ENCODE peak calls at places on chromosomes 6 and 20, in seven cellular contexts. One of them, this sample, is unnamed. For H3K36me3, the result is how much of the 10 kb centered on the place peaks cover.

GRCh38 chr6:45433533-45434400 is 56.0 kb upstream of the SUPT3H start:
- DNase-seq in lung: no peak
- DNase-seq in BJ: no peak
- DNase-seq in kidney epithelial cell: no peak
- DNase-seq in upper lobe of right lung: no peak
- DNase-seq in heart left ventricle: no peak
- DNase-seq in A673: no peak
- DNase-seq in this sample: no peak

GRCh38 chr20:1327827-1328679 is 886 bp downstream of the SDCBP2 start:
- DNase-seq in heart left ventricle: peak
- DNase-seq in lung: peak
- DNase-seq in upper lobe of right lung: no peak
- DNase-seq in kidney epithelial cell: no peak
- DNase-seq in A673: no peak
- DNase-seq in BJ: no peak
- DNase-seq in this sample: peak

GRCh38 chr6:137309078-137309762 is 90.0 kb upstream of the IFNGR1 start:
- DNase-seq in lung: peak
- DNase-seq in kidney epithelial cell: peak
- DNase-seq in upper lobe of right lung: peak
- DNase-seq in A673: peak
- DNase-seq in heart left ventricle: peak
- DNase-seq in BJ: no peak
- DNase-seq in this sample: peak

GRCh38 chr6:39256294-39256693 is 27.0 kb upstream of the KCNK5 start:
- DNase-seq in heart left ventricle: no peak
- DNase-seq in kidney epithelial cell: no peak
- DNase-seq in upper lobe of right lung: no peak
- DNase-seq in lung: no peak
- DNase-seq in A673: no peak
- DNase-seq in BJ: no peak
- DNase-seq in this sample: no peak

GRCh38 chr6:112781236-112781635 is 434.1 kb downstream of the RFPL4B start:
- DNase-seq in upper lobe of right lung: no peak
- DNase-seq in A673: peak
- DNase-seq in kidney epithelial cell: no peak
- DNase-seq in BJ: no peak
- DNase-seq in lung: no peak
- DNase-seq in heart left ventricle: no peak
- DNase-seq in this sample: no peak

GRCh38 chr6:116577486-116577885 is 6.2 kb downstream of the RWDD1 start:
- DNase-seq in heart left ventricle: no peak
- DNase-seq in kidney epithelial cell: no peak
- DNase-seq in upper lobe of right lung: no peak
- DNase-seq in BJ: no peak
- DNase-seq in A673: no peak
- DNase-seq in lung: no peak
- DNase-seq in this sample: no peak

GRCh38 chr6:167995731-167996151 is 1.7 kb upstream of the KIF25 start:
- DNase-seq in BJ: no peak
- DNase-seq in upper lobe of right lung: peak
- DNase-seq in A673: no peak
- DNase-seq in kidney epithelial cell: no peak
- DNase-seq in lung: no peak
- DNase-seq in heart left ventricle: no peak
- DNase-seq in this sample: no peak

GRCh38 chr20:3101737-3102574 is 17.4 kb upstream of the AVP start:
- DNase-seq in lung: no peak
- DNase-seq in upper lobe of right lung: no peak
- DNase-seq in BJ: no peak
- DNase-seq in A673: no peak
- DNase-seq in kidney epithelial cell: no peak
- DNase-seq in heart left ventricle: no peak
- DNase-seq in this sample: no peak

GRCh38 chr20:31608256-31608980 is 3.3 kb downstream of the ID1 start:
- DNase-seq in upper lobe of right lung: peak
- DNase-seq in kidney epithelial cell: peak
- DNase-seq in heart left ventricle: peak
- DNase-seq in A673: no peak
- DNase-seq in lung: peak
- DNase-seq in BJ: no peak
- DNase-seq in this sample: peak

GRCh38 chr20:44736170-44737021 is 9.3 kb upstream of the KCNK15 start:
- DNase-seq in lung: peak
- DNase-seq in upper lobe of right lung: no peak
- DNase-seq in heart left ventricle: peak
- DNase-seq in kidney epithelial cell: no peak
- DNase-seq in BJ: no peak
- DNase-seq in A673: peak
- DNase-seq in this sample: peak

GRCh38 chr6:82712826-82713225 is 349.2 kb downstream of the TPBG start:
- DNase-seq in kidney epithelial cell: no peak
- DNase-seq in BJ: no peak
- DNase-seq in upper lobe of right lung: no peak
- DNase-seq in lung: no peak
- DNase-seq in heart left ventricle: no peak
- DNase-seq in A673: no peak
- DNase-seq in this sample: no peak

GRCh38 chr6:33809619-33810018 is 5.8 kb upstream of the MLN start:
- DNase-seq in lung: no peak
- DNase-seq in heart left ventricle: no peak
- DNase-seq in upper lobe of right lung: no peak
- DNase-seq in kidney epithelial cell: no peak
- DNase-seq in A673: no peak
- DNase-seq in BJ: no peak
- DNase-seq in this sample: no peak

GRCh38 chr6:160077526-160077925 is 44.1 kb upstream of the SLC22A1 start:
- DNase-seq in upper lobe of right lung: no peak
- DNase-seq in kidney epithelial cell: no peak
- DNase-seq in heart left ventricle: no peak
- DNase-seq in A673: no peak
- DNase-seq in lung: no peak
- DNase-seq in BJ: peak
- DNase-seq in this sample: no peak

GRCh38 chr6:90610671-90611542 is 24.0 kb upstream of the MAP3K7 start:
- DNase-seq in BJ: no peak
- DNase-seq in A673: peak
- DNase-seq in heart left ventricle: peak
- DNase-seq in upper lobe of right lung: peak
- DNase-seq in lung: no peak
- DNase-seq in kidney epithelial cell: no peak
- DNase-seq in this sample: no peak

GRCh38 chr6:56479381-56479780 is 163.3 kb downstream of the DST start:
- DNase-seq in A673: no peak
- DNase-seq in heart left ventricle: no peak
- DNase-seq in BJ: no peak
- DNase-seq in kidney epithelial cell: no peak
- DNase-seq in lung: no peak
- DNase-seq in upper lobe of right lung: no peak
- DNase-seq in this sample: no peak
- H3K36me3 ChIP-seq in A673: under half
- H3K36me3 ChIP-seq in heart left ventricle: half or more
- H3K36me3 ChIP-seq in BJ: under half
- H3K36me3 ChIP-seq in kidney epithelial cell: under half
- H3K36me3 ChIP-seq in lung: under half
- H3K36me3 ChIP-seq in upper lobe of right lung: half or more
- H3K36me3 ChIP-seq in this sample: under half

DNA sequence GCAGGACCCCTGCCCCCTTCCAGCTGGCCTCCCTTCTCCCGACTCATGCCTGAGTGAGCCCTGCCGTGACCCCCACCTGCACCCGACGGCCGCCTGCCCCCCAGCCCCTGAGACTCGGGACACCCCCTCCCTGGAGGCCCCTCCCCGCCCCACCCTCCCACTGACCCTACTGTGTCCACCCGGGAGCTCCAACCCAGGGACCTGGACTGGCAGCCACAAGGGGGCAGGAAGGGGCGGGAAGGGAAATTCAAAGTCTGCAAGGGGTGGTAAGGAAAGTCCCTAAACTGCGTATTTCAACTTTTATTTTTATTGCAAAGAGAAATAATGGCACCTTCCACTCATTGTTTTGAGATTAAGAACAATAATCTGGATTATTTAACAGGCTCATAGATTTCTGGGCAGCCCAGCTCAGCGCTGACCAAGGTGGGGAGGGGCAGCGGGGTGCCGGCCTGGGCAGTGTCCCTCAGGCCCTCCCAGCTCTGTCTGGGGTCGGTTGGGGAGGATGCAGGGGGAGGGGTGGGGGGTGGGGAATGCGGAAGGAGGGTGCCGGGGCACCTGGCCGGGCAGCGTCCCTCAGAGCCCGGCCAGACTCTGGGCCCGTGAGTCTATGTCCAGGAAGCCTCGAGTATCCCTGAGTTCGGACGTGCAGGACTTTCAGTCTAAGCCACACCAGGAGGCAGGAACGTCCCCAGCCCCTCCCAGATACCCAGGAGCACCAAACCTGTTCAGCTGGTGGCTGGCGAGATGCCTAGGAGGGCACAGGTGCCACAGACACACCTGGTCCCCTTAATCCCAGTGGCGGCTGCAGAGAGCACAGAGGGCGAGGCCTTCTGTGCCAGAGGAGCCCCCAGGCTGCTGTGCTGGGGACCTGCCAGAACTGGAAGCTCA is 1.3 kb upstream of the PTK6 start:
- DNase-seq in lung: peak
- DNase-seq in kidney epithelial cell: no peak
- DNase-seq in A673: no peak
- DNase-seq in heart left ventricle: peak
- DNase-seq in upper lobe of right lung: peak
- DNase-seq in BJ: no peak
- DNase-seq in this sample: peak
- H3K4me3 ChIP-seq in lung: no peak
- H3K4me3 ChIP-seq in kidney epithelial cell: peak
- H3K4me3 ChIP-seq in A673: no peak
- H3K4me3 ChIP-seq in heart left ventricle: peak
- H3K4me3 ChIP-seq in upper lobe of right lung: peak
- H3K4me3 ChIP-seq in BJ: peak
- H3K4me3 ChIP-seq in this sample: peak

GRCh38 chr6:42627044-42627443 is 63.2 kb downstream of the UBR2 start:
- DNase-seq in heart left ventricle: no peak
- DNase-seq in kidney epithelial cell: no peak
- DNase-seq in A673: no peak
- DNase-seq in upper lobe of right lung: no peak
- DNase-seq in BJ: no peak
- DNase-seq in lung: no peak
- DNase-seq in this sample: no peak

GRCh38 chr6:42629845-42630244 is 66.0 kb downstream of the UBR2 start:
- DNase-seq in heart left ventricle: no peak
- DNase-seq in kidney epithelial cell: no peak
- DNase-seq in lung: no peak
- DNase-seq in A673: no peak
- DNase-seq in BJ: no peak
- DNase-seq in upper lobe of right lung: no peak
- DNase-seq in this sample: no peak

GRCh38 chr6:42627674-42628073 is 63.8 kb downstream of the UBR2 start:
- DNase-seq in upper lobe of right lung: no peak
- DNase-seq in A673: no peak
- DNase-seq in heart left ventricle: no peak
- DNase-seq in lung: no peak
- DNase-seq in BJ: no peak
- DNase-seq in kidney epithelial cell: no peak
- DNase-seq in this sample: peak

DNA sequence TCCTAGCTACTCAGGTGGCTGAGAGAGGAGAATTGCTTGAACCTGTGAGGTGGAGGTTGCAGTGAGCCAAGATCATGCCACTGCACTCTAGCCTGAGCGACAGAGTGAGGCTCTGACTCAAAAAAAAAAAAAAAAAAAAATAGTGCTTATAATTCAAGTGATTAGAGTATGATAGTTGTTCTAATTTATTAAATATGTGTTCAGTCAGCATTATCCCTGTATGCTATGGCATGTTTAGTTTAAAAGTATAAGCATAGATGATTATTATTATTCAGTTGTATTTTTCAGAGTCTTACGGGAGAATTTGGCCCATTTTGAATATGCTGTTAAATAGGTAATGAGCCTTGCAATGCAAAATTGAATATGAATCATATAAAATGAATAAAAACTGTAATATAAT is 64.8 kb downstream of the UBR2 start:
- DNase-seq in A673: no peak
- DNase-seq in heart left ventricle: no peak
- DNase-seq in kidney epithelial cell: no peak
- DNase-seq in upper lobe of right lung: no peak
- DNase-seq in BJ: no peak
- DNase-seq in lung: no peak
- DNase-seq in this sample: no peak
- H3K36me3 ChIP-seq in A673: under half
- H3K36me3 ChIP-seq in heart left ventricle: half or more
- H3K36me3 ChIP-seq in kidney epithelial cell: under half
- H3K36me3 ChIP-seq in upper lobe of right lung: half or more
- H3K36me3 ChIP-seq in BJ: under half
- H3K36me3 ChIP-seq in lung: under half
- H3K36me3 ChIP-seq in this sample: under half

DNA sequence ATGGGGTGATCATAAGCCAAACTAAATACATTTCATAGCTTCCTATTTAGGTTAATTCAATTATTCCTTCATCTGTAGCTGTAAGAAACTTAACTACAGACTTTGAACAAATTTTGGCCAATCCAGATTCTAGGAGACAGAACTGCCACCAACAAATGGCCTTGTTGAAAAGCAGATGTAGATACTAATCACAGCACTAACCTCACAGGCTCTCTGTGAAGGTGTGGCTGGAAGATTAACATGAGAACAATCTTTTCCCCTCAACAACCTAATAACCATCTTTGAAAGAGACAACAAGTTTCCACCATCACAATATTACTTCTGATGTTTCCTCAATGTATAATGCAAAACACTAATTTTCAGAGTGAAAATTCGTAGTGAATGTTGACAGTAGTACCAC is 87.8 kb downstream of the SESN1 start:
- DNase-seq in BJ: no peak
- DNase-seq in kidney epithelial cell: no peak
- DNase-seq in lung: no peak
- DNase-seq in heart left ventricle: no peak
- DNase-seq in A673: no peak
- DNase-seq in upper lobe of right lung: no peak
- DNase-seq in this sample: no peak
- H3K4me3 ChIP-seq in BJ: no peak
- H3K4me3 ChIP-seq in kidney epithelial cell: no peak
- H3K4me3 ChIP-seq in lung: no peak
- H3K4me3 ChIP-seq in heart left ventricle: peak
- H3K4me3 ChIP-seq in A673: no peak
- H3K4me3 ChIP-seq in upper lobe of right lung: peak
- H3K4me3 ChIP-seq in this sample: peak

GRCh38 chr6:151624071-151624470 is 130.3 kb downstream of the CCDC170 start:
- DNase-seq in upper lobe of right lung: no peak
- DNase-seq in A673: no peak
- DNase-seq in BJ: no peak
- DNase-seq in heart left ventricle: no peak
- DNase-seq in lung: no peak
- DNase-seq in kidney epithelial cell: no peak
- DNase-seq in this sample: no peak
- H3K36me3 ChIP-seq in upper lobe of right lung: under half
- H3K36me3 ChIP-seq in A673: under half
- H3K36me3 ChIP-seq in BJ: under half
- H3K36me3 ChIP-seq in heart left ventricle: under half
- H3K36me3 ChIP-seq in lung: under half
- H3K36me3 ChIP-seq in kidney epithelial cell: under half
- H3K36me3 ChIP-seq in this sample: under half

GRCh38 chr6:158853872-158854213 is 34.7 kb upstream of the EZR start:
- DNase-seq in kidney epithelial cell: no peak
- DNase-seq in lung: no peak
- DNase-seq in heart left ventricle: no peak
- DNase-seq in BJ: no peak
- DNase-seq in upper lobe of right lung: no peak
- DNase-seq in A673: no peak
- DNase-seq in this sample: no peak
- H3K4me3 ChIP-seq in kidney epithelial cell: no peak
- H3K4me3 ChIP-seq in lung: no peak
- H3K4me3 ChIP-seq in heart left ventricle: no peak
- H3K4me3 ChIP-seq in BJ: no peak
- H3K4me3 ChIP-seq in upper lobe of right lung: no peak
- H3K4me3 ChIP-seq in A673: no peak
- H3K4me3 ChIP-seq in this sample: no peak

This sample was measured in colonic mucosa.